ENCODE peak calls at places on chromosomes 7 and 10, in eight cellular contexts. F, Z, S, P, T, C, X and V are unnamed samples.
A peak's percentile ranks its signal among the peaks of the same experiment; 100 is the strongest.

GRCh38 chr7:98700533-98700932 is 83.4 kb downstream of the NPTX2 start:
- DNase-seq in F (no peak), Z (no peak), S (no peak), P (no peak), T (no peak), C (no peak), X (no peak), V (no peak)

GRCh38 chr7:124652237-124652636 is 113.4 kb downstream of the GPR37 start:
- DNase-seq in F (no peak), Z (no peak), S (no peak), P (no peak), T (no peak), C (no peak), X (no peak), V (no peak)

GRCh38 chr10:17663450-17663849 is 19.5 kb downstream of the STAM start:
- DNase-seq in F (no peak), Z (no peak), S (no peak), P (no peak), T (no peak), C (no peak), X (no peak), V (no peak)

GRCh38 chr7:104980440-104980839 is 33.6 kb upstream of the KMT2E start:
- DNase-seq in F (no peak), Z (no peak), S (no peak), P (no peak), T (no peak), C (no peak), X (no peak), V (no peak)

GRCh38 chr7:110418651-110419270 is 672.2 kb upstream of the LRRN3 start:
- DNase-seq in F (no peak), Z (no peak), S (no peak), P (no peak), T (no peak), C (no peak), X (peak; percentile 8), V (no peak)

GRCh38 chr10:3330687-3331086 is 158.1 kb upstream of the PITRM1 start:
- DNase-seq in F (no peak), Z (no peak), S (no peak), P (no peak), T (no peak), C (no peak), X (no peak), V (no peak)

GRCh38 chr10:30709700-30710358 is 80.3 kb upstream of the LYZL2 start:
- DNase-seq in F (no peak), Z (no peak), S (no peak), P (no peak), T (no peak), C (no peak), X (no peak), V (no peak)

GRCh38 chr7:159070422-159071148 is 74.1 kb downstream of the VIPR2 start:
- DNase-seq in F (no peak), Z (no peak), S (no peak), P (no peak), T (no peak), C (no peak), X (no peak), V (no peak)

GRCh38 chr7:70289067-70289466 is 690.8 kb downstream of the AUTS2 start:
- DNase-seq in F (no peak), Z (no peak), S (no peak), P (no peak), T (no peak), C (no peak), X (no peak), V (no peak)

GRCh38 chr7:17638727-17639126 is 301.6 kb downstream of the SNX13 start:
- DNase-seq in F (no peak), Z (no peak), S (no peak), P (no peak), T (no peak), C (no peak), X (peak; percentile 34), V (no peak)

GRCh38 chr7:65390588-65390987 is 16.9 kb downstream of the ZNF92 start:
- DNase-seq in F (no peak), Z (no peak), S (no peak), P (no peak), T (no peak), C (peak; percentile 10), X (no peak), V (no peak)

GRCh38 chr10:80540136-80540535 is 2.4 kb downstream of the SH2D4B start:
- DNase-seq in F (no peak), Z (no peak), S (no peak), P (no peak), T (no peak), C (no peak), X (no peak), V (no peak)

GRCh38 chr7:113698556-113699220 is 220.1 kb downstream of the PPP1R3A start:
- DNase-seq in F (peak; percentile 38), Z (no peak), S (peak; percentile 23), P (no peak), T (no peak), C (no peak), X (peak; percentile 40), V (no peak)

GRCh38 chr10:24156686-24157085 is 52.3 kb upstream of the KIAA1217 start:
- DNase-seq in F (no peak), Z (no peak), S (no peak), P (no peak), T (no peak), C (no peak), X (no peak), V (no peak)

GRCh38 chr7:32108651-32109050 is 38.4 kb upstream of the PDE1C start:
- DNase-seq in F (peak; percentile 38), Z (no peak), S (no peak), P (no peak), T (no peak), C (no peak), X (no peak), V (no peak)

GRCh38 chr10:92420554-92421275 is 129.7 kb downstream of the MARCHF5 start:
- DNase-seq in F (no peak), Z (no peak), S (no peak), P (no peak), T (peak; percentile 26), C (no peak), X (peak; percentile 30), V (no peak)

GRCh38 chr10:8331896-8332729 is 277.6 kb downstream of the GATA3 start:
- DNase-seq in F (no peak), Z (peak; percentile 88), S (no peak), P (peak; percentile 82), T (peak; percentile 8), C (peak; percentile 84), X (peak; percentile 57), V (peak; percentile 9)

GRCh38 chr10:100186813-100187212 is 984 bp upstream of the ERLIN1 start:
- DNase-seq in F (no peak), Z (no peak), S (peak; percentile 16), P (no peak), T (peak; percentile 3), C (peak; percentile 30), X (peak; percentile 20), V (no peak)

GRCh38 chr7:112877671-112878460 is 87.7 kb upstream of the TMEM168 start:
- DNase-seq in F (no peak), Z (no peak), S (no peak), P (no peak), T (no peak), C (no peak), X (no peak), V (no peak)

GRCh38 chr7:47709051-47709450 is 127.1 kb upstream of the TNS3 start:
- DNase-seq in F (no peak), Z (no peak), S (no peak), P (no peak), T (no peak), C (no peak), X (no peak), V (no peak)

GRCh38 chr7:92178928-92179373 is at the start of gene LRRD1:
- DNase-seq in F (peak; percentile 79), Z (peak; percentile 84), S (peak; percentile 71), P (peak; percentile 79), T (peak; percentile 90), C (peak; percentile 85), X (peak; percentile 87), V (peak; percentile 80)

GRCh38 chr7:41268874-41269273 is 434.0 kb downstream of the INHBA start:
- DNase-seq in F (no peak), Z (no peak), S (no peak), P (no peak), T (no peak), C (no peak), X (no peak), V (no peak)

GRCh38 chr10:15058689-15059088 is 14.9 kb downstream of the OLAH start:
- DNase-seq in F (no peak), Z (no peak), S (no peak), P (no peak), T (no peak), C (no peak), X (no peak), V (no peak)

GRCh38 chr10:72353963-72354355 is 760 bp downstream of the DNAJB12 start:
- DNase-seq in F (no peak), Z (no peak), S (no peak), P (no peak), T (no peak), C (no peak), X (peak; percentile 64), V (no peak)

GRCh38 chr10:96857613-96858012 is 25.5 kb downstream of the LCOR start:
- DNase-seq in F (no peak), Z (no peak), S (no peak), P (no peak), T (no peak), C (no peak), X (no peak), V (no peak)

GRCh38 chr10:93420091-93420490 is 62.0 kb downstream of the MYOF start:
- DNase-seq in F (no peak), Z (no peak), S (no peak), P (no peak), T (no peak), C (no peak), X (peak; percentile 87), V (no peak)

GRCh38 chr10:112949128-112949823 is 771 bp upstream of the TCF7L2 start:
- DNase-seq in F (peak; percentile 67), Z (no peak), S (no peak), P (no peak), T (no peak), C (no peak), X (no peak), V (no peak)